ENCODE peak calls at places on chromosomes 12 and 14, in nine cellular contexts. U is stimulated activated CD8-positive, alpha-beta memory T cell treated with anti-CD3 and anti-CD28 coated beads, Interleukin-4, amount 100 ng/mL, for 24 hours; I is heart right ventricle; J is stimulated activated naive CD8-positive, alpha-beta T cell treated with anti-CD3 and anti-CD28 coated beads, Interleukin-15, Interleukin-2, amounts not matched to agents 100 U/mL and 50 U/mL, for 24 hours; L is immature natural killer cell; B is AG10803; R is stimulated activated CD4-positive, alpha-beta T cell treated with anti-CD3 and anti-CD28 coated beads, Interleukin-1b, Interleukin-23, amount 100 ng/mL, for 24 hours; T is DMS79 treated with DMSO at 0.1 percent for 48 hours; C is iPS-NIHi11. E is an unnamed sample.
A peak's percentile ranks its signal among the peaks of the same experiment; 100 is the strongest.

GRCh38 chr14:76771432-76771980 is 10.2 kb downstream of the VASH1 start:
- DNase-seq in R (no peak), L (no peak), I (no peak), U (no peak), B (no peak), J (no peak), T (no peak), C (no peak), E (no peak)

GRCh38 chr14:100294213-100294962 is 11.9 kb downstream of the SLC25A29 start:
- DNase-seq in U (no peak), C (no peak), T (peak; percentile 88), L (no peak), I (no peak), R (no peak), J (no peak), B (no peak), E (no peak)

GRCh38 chr12:4817813-4818212 is 91.9 kb upstream of the KCNA1 start:
- DNase-seq in L (no peak), I (peak; percentile 23), J (no peak), U (no peak), R (no peak), C (no peak), T (peak; percentile 18), B (no peak), E (no peak)

GRCh38 chr12:11833174-11833895 is 183.9 kb downstream of the ETV6 start:
- DNase-seq in R (no peak), C (no peak), B (no peak), T (no peak), U (no peak), L (no peak), J (no peak), I (no peak), E (no peak)

GRCh38 chr14:104968541-104969401 is 9.4 kb downstream of the AHNAK2 start:
- DNase-seq in I (no peak), U (no peak), L (no peak), T (peak; percentile 77), R (no peak), B (peak; percentile 40), J (no peak), C (no peak), E (no peak)

GRCh38 chr14:92718659-92719058 is 29.8 kb downstream of the LGMN start:
- DNase-seq in J (no peak), C (no peak), U (no peak), B (no peak), I (no peak), T (no peak), L (no peak), R (no peak), E (no peak)

GRCh38 chr12:614727-615060 is 48.6 kb downstream of the NINJ2 start:
- DNase-seq in C (no peak), R (no peak), T (no peak), B (no peak), L (no peak), J (no peak), U (no peak), I (no peak), E (no peak)

GRCh38 chr12:12870454-12870853 is 20.9 kb upstream of the GPRC5A start:
- DNase-seq in C (no peak), R (no peak), T (no peak), B (peak; percentile 98), J (no peak), L (no peak), U (no peak), I (no peak), E (no peak)

GRCh38 chr14:42470427-42470719 is 863.7 kb downstream of the LRFN5 start:
- DNase-seq in U (no peak), I (no peak), T (no peak), R (no peak), L (no peak), J (no peak), C (no peak), B (no peak), E (no peak)

GRCh38 chr14:93103392-93104080 is 12.2 kb downstream of the ITPK1 start:
- DNase-seq in L (peak; percentile 77), C (no peak), J (peak; percentile 73), I (no peak), R (no peak), B (no peak), T (no peak), U (peak; percentile 40), E (no peak)

E was measured in progenitor cell of endocrine pancreas.